ENCODE peak calls at places on chromosome 7, in nine cellular contexts. C, A, G, W, K, U, Y, H and I are unnamed samples.

GRCh38 chr7:30222519-30223213 is 61.7 kb upstream of the ZNRF2 start:
- DNase-seq in C (no peak), A (no peak), G (peak; percentile 18), W (no peak), K (no peak), U (no peak), Y (no peak), H (no peak), I (no peak)

GRCh38 chr7:148958061-148958460 is 70.2 kb downstream of the PDIA4 start:
- DNase-seq in C (no peak), A (no peak), G (no peak), W (no peak), K (no peak), U (no peak), Y (no peak), H (no peak), I (no peak)

GRCh38 chr7:128361463-128362441 is at the start of gene PRRT4:
- DNase-seq in C (no peak), A (no peak), G (peak; percentile 72), W (no peak), K (peak; percentile 82), U (no peak), Y (no peak), H (peak; percentile 22), I (no peak)

GRCh38 chr7:138166681-138167080 is 90.4 kb downstream of the AKR1D1 start:
- DNase-seq in C (no peak), A (no peak), G (no peak), W (no peak), K (no peak), U (no peak), Y (no peak), H (no peak), I (no peak)

GRCh38 chr7:1651031-1651446 is 19.0 kb upstream of the ELFN1 start:
- DNase-seq in C (no peak), A (no peak), G (no peak), W (no peak), K (no peak), U (no peak), Y (no peak), H (no peak), I (no peak)

GRCh38 chr7:2661602-2662272 is 26.3 kb upstream of the AMZ1 start:
- DNase-seq in C (no peak), A (no peak), G (peak; percentile 65), W (no peak), K (no peak), U (no peak), Y (no peak), H (no peak), I (no peak)

GRCh38 chr7:50446542-50446960 is 3.6 kb downstream of the FIGNL1 start:
- DNase-seq in C (no peak), A (no peak), G (no peak), W (peak; percentile 99), K (no peak), U (peak; percentile 100), Y (peak; percentile 76), H (peak; percentile 96), I (peak; percentile 99)

GRCh38 chr7:46286346-46286745 is 365.3 kb upstream of the IGFBP3 start:
- DNase-seq in C (no peak), A (no peak), G (no peak), W (no peak), K (no peak), U (peak; percentile 48), Y (no peak), H (peak; percentile 59), I (peak; percentile 94)

GRCh38 chr7:146956323-146956722 is 839.7 kb downstream of the CNTNAP2 start:
- DNase-seq in C (no peak), A (no peak), G (no peak), W (no peak), K (no peak), U (no peak), Y (no peak), H (no peak), I (no peak)

GRCh38 chr7:158015403-158016116 is 572.1 kb downstream of the PTPRN2 start:
- DNase-seq in C (no peak), A (no peak), G (no peak), W (no peak), K (no peak), U (no peak), Y (no peak), H (no peak), I (no peak)

GRCh38 chr7:5631752-5632151 is 149.7 kb downstream of the RNF216 start:
- DNase-seq in C (no peak), A (no peak), G (no peak), W (no peak), K (no peak), U (no peak), Y (no peak), H (no peak), I (no peak)

GRCh38 chr7:54964136-54964535 is 54.7 kb upstream of the EGFR start:
- DNase-seq in C (no peak), A (no peak), G (no peak), W (no peak), K (no peak), U (no peak), Y (no peak), H (peak; percentile 63), I (peak; percentile 74)

GRCh38 chr7:124667312-124667711 is 98.3 kb downstream of the GPR37 start:
- DNase-seq in C (no peak), A (no peak), G (no peak), W (no peak), K (no peak), U (no peak), Y (peak; percentile 52), H (no peak), I (no peak)

GRCh38 chr7:16801111-16801542 is 3.7 kb downstream of the AGR2 start:
- DNase-seq in C (peak; percentile 43), A (peak; percentile 74), G (peak; percentile 63), W (peak; percentile 39), K (peak; percentile 60), U (peak; percentile 79), Y (peak; percentile 83), H (peak; percentile 94), I (peak; percentile 90)

GRCh38 chr7:138396251-138397070 is 63.6 kb upstream of the TRIM24 start:
- DNase-seq in C (no peak), A (no peak), G (peak; percentile 67), W (no peak), K (peak; percentile 72), U (peak; percentile 62), Y (no peak), H (no peak), I (no peak)

GRCh38 chr7:47471831-47472230 is 110.1 kb downstream of the TNS3 start:
- DNase-seq in C (no peak), A (no peak), G (no peak), W (no peak), K (no peak), U (no peak), Y (no peak), H (no peak), I (no peak)

GRCh38 chr7:47473499-47474210 is 108.3 kb downstream of the TNS3 start:
- DNase-seq in C (peak; percentile 31), A (no peak), G (no peak), W (no peak), K (no peak), U (no peak), Y (peak; percentile 58), H (no peak), I (no peak)

GRCh38 chr7:47474211-47474936 is 107.5 kb downstream of the TNS3 start:
- DNase-seq in C (no peak), A (peak; percentile 39), G (no peak), W (no peak), K (no peak), U (no peak), Y (peak; percentile 28), H (no peak), I (no peak)

GRCh38 chr7:47471358-47471703 is 110.6 kb downstream of the TNS3 start:
- DNase-seq in C (no peak), A (no peak), G (no peak), W (no peak), K (no peak), U (no peak), Y (no peak), H (no peak), I (no peak)

GRCh38 chr7:47472444-47473157 is 109.3 kb downstream of the TNS3 start:
- DNase-seq in C (peak; percentile 49), A (peak; percentile 51), G (no peak), W (no peak), K (no peak), U (no peak), Y (no peak), H (no peak), I (no peak)
- H3K27ac ChIP-seq in C (no peak overlapping the region), A (peak overlapping the region; percentile 29), G (no peak overlapping the region), W (no peak overlapping the region), K (no peak overlapping the region), U (no peak overlapping the region), Y (no peak overlapping the region), H (no peak overlapping the region), I (no peak overlapping the region)

GRCh38 chr7:106462365-106462859 is 177.6 kb upstream of the NAMPT start:
- DNase-seq in C (peak; percentile 39), A (peak; percentile 76), G (peak; percentile 47), W (no peak), K (peak; percentile 11), U (peak; percentile 50), Y (peak; percentile 52), H (peak; percentile 81), I (peak; percentile 50)
- H2AFZ ChIP-seq in C (no peak overlapping the region), A (no peak overlapping the region), G (no peak overlapping the region), W (peak overlapping the region; percentile 66), K (peak overlapping the region; percentile 19), U (no peak overlapping the region), Y (no peak overlapping the region), H (no peak overlapping the region), I (peak overlapping the region; percentile 38)

GRCh38 chr7:628826-629225 is 97.7 kb upstream of the DNAAF5 start:
- DNase-seq in C (no peak), A (no peak), G (no peak), W (no peak), K (no peak), U (no peak), Y (no peak), H (no peak), I (no peak)

GRCh38 chr7:630111-630511 is 96.4 kb upstream of the DNAAF5 start:
- DNase-seq in C (no peak), A (no peak), G (no peak), W (no peak), K (no peak), U (no peak), Y (no peak), H (no peak), I (no peak)

GRCh38 chr7:628041-628763 is 98.3 kb upstream of the DNAAF5 start:
- DNase-seq in C (no peak), A (no peak), G (no peak), W (no peak), K (no peak), U (no peak), Y (no peak), H (no peak), I (no peak)

GRCh38 chr7:625376-625971 is 101.0 kb upstream of the DNAAF5 start:
- DNase-seq in C (no peak), A (no peak), G (no peak), W (no peak), K (no peak), U (no peak), Y (no peak), H (no peak), I (no peak)

GRCh38 chr7:627661-628027 is 98.9 kb upstream of the DNAAF5 start:
- DNase-seq in C (no peak), A (no peak), G (no peak), W (no peak), K (no peak), U (no peak), Y (no peak), H (no peak), I (no peak)
- H3K27ac ChIP-seq in C (no peak overlapping the region), A (no peak overlapping the region), G (no peak overlapping the region), W (no peak overlapping the region), K (no peak overlapping the region), U (no peak overlapping the region), Y (no peak overlapping the region), H (no peak overlapping the region), I (no peak overlapping the region)

GRCh38 chr7:7438851-7439250 is 96.8 kb downstream of the COL28A1 start:
- DNase-seq in C (no peak), A (no peak), G (no peak), W (peak; percentile 87), K (no peak), U (peak; percentile 95), Y (peak; percentile 99), H (peak; percentile 97), I (peak; percentile 96)
- H2AFZ ChIP-seq in C (no peak overlapping the region), A (no peak overlapping the region), G (peak overlapping the region; percentile 33), W (peak overlapping the region; percentile 75), K (no peak overlapping the region), U (peak overlapping the region; percentile 50), Y (peak overlapping the region; percentile 82), H (peak overlapping the region; percentile 51), I (peak overlapping the region; percentile 79)